ENCODE peak calls at places on chromosome 16, in seven cellular contexts. C is Peyer's patch, T is astrocyte, X is PC-9, F is neural progenitor cell, D is GM12878, H is heart right ventricle. W is an unnamed sample. For H3K4me1, the result is how much of the 10 kb centered on the place peaks cover.

GRCh38 chr16:1481906-1482835 is 6.6 kb downstream of the PTX4 start:
- DNase-seq in C (no peak), T (peak), F (no peak), H (no peak), D (no peak), X (peak), W (no peak)

GRCh38 chr16:1313721-1314120 is 4.3 kb downstream of the UBE2I start:
- DNase-seq in F (no peak), T (no peak), H (no peak), X (no peak), D (no peak), C (no peak), W (no peak)

GRCh38 chr16:54411555-54411954 is 125.0 kb upstream of the IRX3 start:
- DNase-seq in D (no peak), C (no peak), H (peak), X (no peak), F (peak), T (no peak), W (peak)

GRCh38 chr16:22346463-22346862 is 28.0 kb downstream of the CDR2 start:
- DNase-seq in X (no peak), F (no peak), D (no peak), H (no peak), C (no peak), T (no peak), W (no peak)

GRCh38 chr16:47045459-47045858 is 72.0 kb upstream of the DNAJA2 start:
- DNase-seq in C (no peak), X (no peak), F (no peak), D (no peak), T (no peak), H (no peak), W (no peak)

GRCh38 chr16:28930652-28931051 is 1.1 kb upstream of the CD19 start:
- DNase-seq in C (peak), T (no peak), D (peak), H (no peak), X (no peak), F (peak), W (peak)

GRCh38 chr16:88943741-88944140 is 33.3 kb downstream of the CBFA2T3 start:
- DNase-seq in X (no peak), T (no peak), C (no peak), H (no peak), F (no peak), D (no peak), W (no peak)

GRCh38 chr16:4392382-4393242 is 21.0 kb downstream of the VASN start:
- DNase-seq in H (no peak), C (no peak), D (no peak), F (peak), T (peak), X (peak), W (no peak)

GRCh38 chr16:48892884-48893283 is 282.9 kb upstream of the N4BP1 start:
- DNase-seq in D (no peak), T (no peak), F (no peak), C (no peak), H (no peak), X (no peak), W (no peak)

GRCh38 chr16:49857423-49858181 is 1.7 kb upstream of the ZNF423 start:
- DNase-seq in D (no peak), F (peak), X (peak), T (peak), C (no peak), H (peak), W (peak)

GRCh38 chr16:74521691-74522090 is 85.2 kb downstream of the GLG1 start:
- DNase-seq in H (no peak), C (no peak), F (no peak), T (peak), X (no peak), D (no peak), W (no peak)

GRCh38 chr16:88264641-88265285 is 118.0 kb upstream of the ZNF469 start:
- DNase-seq in D (peak), C (peak), X (peak), F (peak), T (peak), H (peak), W (no peak)

GRCh38 chr16:85878875-85879274 is 20.1 kb upstream of the IRF8 start:
- DNase-seq in C (no peak), T (peak), D (no peak), H (no peak), X (peak), F (peak), W (no peak)

GRCh38 chr16:86342161-86342560 is 168.2 kb upstream of the FOXF1 start:
- DNase-seq in H (no peak), X (no peak), D (no peak), F (no peak), C (no peak), T (no peak), W (no peak)

GRCh38 chr16:49112754-49113153 is 168.9 kb downstream of the CBLN1 start:
- DNase-seq in C (no peak), H (peak), D (no peak), T (no peak), X (no peak), F (no peak), W (no peak)

GRCh38 chr16:80231888-80232287 is 308.9 kb upstream of the DYNLRB2 start:
- DNase-seq in X (no peak), C (no peak), D (peak), T (peak), F (no peak), H (no peak), W (no peak)

GRCh38 chr16:58853830-58854229 is 119.7 kb upstream of the GOT2 start:
- DNase-seq in T (no peak), X (no peak), F (peak), D (no peak), C (no peak), H (no peak), W (no peak)

GRCh38 chr16:52492789-52493357 is 54.1 kb downstream of the TOX3 start:
- DNase-seq in F (no peak), H (no peak), T (no peak), D (peak), C (no peak), X (no peak), W (no peak)

GRCh38 chr16:78005881-78006280 is 16.5 kb upstream of the CLEC3A start:
- DNase-seq in H (no peak), X (no peak), D (no peak), T (no peak), C (no peak), F (peak), W (no peak)

GRCh38 chr16:30351586-30352419 is 3.3 kb downstream of the CD2BP2 start:
- DNase-seq in F (no peak), H (peak), X (no peak), T (peak), D (no peak), C (no peak), W (no peak)

GRCh38 chr16:81548551-81548900 is 103.9 kb downstream of the CMIP start:
- DNase-seq in C (no peak), T (no peak), H (no peak), D (no peak), F (no peak), X (no peak), W (no peak)
- H3K4me1 ChIP-seq in C (under half), T (under half), H (half or more), D (under half), F (under half), X (under half), W (under half)

DNA sequence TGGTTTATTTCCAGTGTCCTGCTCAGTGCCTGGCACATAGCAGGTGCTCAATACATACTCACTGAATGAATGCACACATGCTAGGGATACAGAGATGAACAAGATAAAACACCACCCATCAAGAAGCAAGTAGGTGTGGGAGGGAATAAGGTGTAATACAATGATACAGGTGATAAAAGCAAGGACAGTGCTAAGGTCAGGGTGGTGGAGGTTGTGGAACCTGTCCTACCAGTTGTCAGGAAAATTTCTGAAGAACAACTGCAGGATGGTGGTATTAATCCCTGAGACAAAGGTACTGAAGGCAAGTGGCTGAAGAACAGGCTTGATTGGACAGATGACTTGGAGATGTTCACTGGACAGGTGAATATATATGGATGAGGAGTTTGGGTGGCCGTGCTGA is 1.8 kb downstream of the KNOP1 start:
- DNase-seq in T (no peak), D (no peak), H (no peak), X (peak), C (no peak), F (no peak), W (no peak)
- H3K4me3 ChIP-seq in T (peak), D (peak), H (peak), X (peak), C (no peak), F (peak), W (peak)

DNA sequence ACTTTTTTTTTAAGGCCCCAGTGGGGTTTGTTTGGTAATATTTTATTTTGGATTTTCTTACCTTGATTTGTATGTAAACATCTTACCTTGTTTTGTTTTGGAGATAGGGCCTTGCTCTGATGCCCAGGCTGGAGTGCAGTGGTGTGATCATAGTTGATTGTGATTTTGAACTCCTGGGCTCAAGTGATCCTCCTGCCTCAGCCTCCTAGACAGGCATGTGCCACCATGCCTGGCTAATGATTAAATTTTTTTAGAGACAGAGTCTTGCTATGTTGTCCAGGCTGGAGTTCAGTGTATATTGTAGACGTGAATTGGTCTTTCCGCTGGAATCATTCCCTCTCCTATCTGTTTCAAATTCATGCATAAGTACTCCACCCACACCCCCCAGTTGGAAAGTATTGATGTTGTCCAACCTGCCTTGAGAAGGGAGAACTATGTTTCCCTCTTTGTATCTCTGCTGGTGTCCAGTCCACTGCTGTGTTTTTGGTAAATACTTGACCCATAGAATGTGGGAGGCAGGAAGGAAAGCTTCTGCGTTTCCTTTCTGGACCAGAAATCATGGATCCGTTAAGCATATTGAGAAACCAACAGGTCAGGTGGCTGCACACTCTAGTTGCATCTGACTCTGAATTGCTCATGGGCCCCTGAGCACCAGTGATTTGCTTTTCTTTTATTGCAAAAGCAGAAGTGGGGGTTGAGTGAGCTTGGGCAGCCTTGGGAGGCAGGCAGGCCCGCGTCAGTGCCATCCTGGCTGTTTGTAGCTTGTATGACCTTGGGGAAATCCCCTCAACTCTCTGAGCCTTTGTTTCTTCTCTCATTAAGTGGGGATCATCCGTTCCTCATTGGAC is 25.0 kb downstream of the RMI2 start:
- DNase-seq in T (no peak), D (peak), F (no peak), H (no peak), X (no peak), C (peak), W (no peak)
- H3K4me1 ChIP-seq in T (under half), D (under half), F (under half), H (under half), X (under half), C (under half), W (under half)

GRCh38 chr16:12601290-12601900 is 202.3 kb downstream of the CPPED1 start:
- DNase-seq in F (no peak), D (no peak), H (no peak), T (no peak), C (no peak), X (no peak), W (no peak)
- H3K4me3 ChIP-seq in F (no peak), D (no peak), H (no peak), T (no peak), C (no peak), X (no peak), W (no peak)

GRCh38 chr16:2966803-2967184 is 2.4 kb upstream of the PAQR4 start:
- DNase-seq in D (no peak), X (no peak), F (peak), H (no peak), C (no peak), T (no peak), W (no peak)
- H3K4me1 ChIP-seq in D (under half), X (under half), F (under half), H (half or more), C (under half), T (under half), W (under half)

GRCh38 chr16:57808589-57808988 is 6.3 kb upstream of the KIFC3 start:
- DNase-seq in C (no peak), D (no peak), H (no peak), F (no peak), T (no peak), X (no peak), W (no peak)
- H3K4me3 ChIP-seq in C (no peak), D (no peak), H (peak), F (no peak), T (no peak), X (peak), W (no peak)

W was measured in HAP-1.